ENCODE peak calls at places on chromosomes 13 and 19, in five cellular contexts. One of them, this sample, is unnamed.

GRCh38 chr13:95530178-95530577 is 22.3 kb upstream of the CLDN10 start:
- DNase-seq in transverse colon: no peak
- DNase-seq in stomach: no peak
- DNase-seq in H1: no peak
- DNase-seq in A549: peak
- DNase-seq in this sample: no peak

GRCh38 chr19:41930926-41931592 is 2.8 kb upstream of the ERFL start:
- DNase-seq in transverse colon: no peak
- DNase-seq in stomach: no peak
- DNase-seq in H1: peak
- DNase-seq in A549: no peak
- DNase-seq in this sample: no peak

GRCh38 chr13:34201050-34201913 is 383.3 kb downstream of the RFC3 start:
- DNase-seq in transverse colon: no peak
- DNase-seq in stomach: no peak
- DNase-seq in H1: no peak
- DNase-seq in A549: peak
- DNase-seq in this sample: no peak

GRCh38 chr19:3154957-3155736 is 19.3 kb downstream of the GNA15 start:
- DNase-seq in transverse colon: peak
- DNase-seq in stomach: peak
- DNase-seq in H1: no peak
- DNase-seq in A549: peak
- DNase-seq in this sample: no peak

GRCh38 chr13:78787189-78787588 is 128.2 kb upstream of the OBI1 start:
- DNase-seq in transverse colon: no peak
- DNase-seq in stomach: no peak
- DNase-seq in H1: no peak
- DNase-seq in A549: no peak
- DNase-seq in this sample: no peak

GRCh38 chr13:109156181-109156935 is 526.9 kb downstream of the MYO16 start:
- DNase-seq in transverse colon: no peak
- DNase-seq in stomach: no peak
- DNase-seq in H1: no peak
- DNase-seq in A549: peak
- DNase-seq in this sample: no peak

GRCh38 chr13:32905063-32905863 is 111.0 kb upstream of the KL start:
- DNase-seq in transverse colon: no peak
- DNase-seq in stomach: no peak
- DNase-seq in H1: no peak
- DNase-seq in A549: no peak
- DNase-seq in this sample: no peak

GRCh38 chr13:95948646-95949045 is 104.6 kb downstream of the UGGT2 start:
- DNase-seq in transverse colon: no peak
- DNase-seq in stomach: no peak
- DNase-seq in H1: no peak
- DNase-seq in A549: no peak
- DNase-seq in this sample: no peak

GRCh38 chr13:45436332-45436731 is 18.2 kb upstream of the SLC25A30 start:
- DNase-seq in transverse colon: no peak
- DNase-seq in stomach: no peak
- DNase-seq in H1: no peak
- DNase-seq in A549: no peak
- DNase-seq in this sample: no peak

GRCh38 chr19:37995346-37995745 is 88.3 kb downstream of the SIPA1L3 start:
- DNase-seq in transverse colon: no peak
- DNase-seq in stomach: no peak
- DNase-seq in H1: no peak
- DNase-seq in A549: no peak
- DNase-seq in this sample: no peak

GRCh38 chr19:37997911-37998344 is 90.9 kb downstream of the SIPA1L3 start:
- DNase-seq in transverse colon: no peak
- DNase-seq in stomach: no peak
- DNase-seq in H1: no peak
- DNase-seq in A549: peak
- DNase-seq in this sample: no peak

GRCh38 chr19:37999309-38000213 is 92.6 kb downstream of the SIPA1L3 start:
- DNase-seq in transverse colon: no peak
- DNase-seq in stomach: no peak
- DNase-seq in H1: no peak
- DNase-seq in A549: peak
- DNase-seq in this sample: peak

GRCh38 chr19:38001158-38001781 is 94.3 kb downstream of the SIPA1L3 start:
- DNase-seq in transverse colon: no peak
- DNase-seq in stomach: no peak
- DNase-seq in H1: no peak
- DNase-seq in A549: no peak
- DNase-seq in this sample: no peak

DNA sequence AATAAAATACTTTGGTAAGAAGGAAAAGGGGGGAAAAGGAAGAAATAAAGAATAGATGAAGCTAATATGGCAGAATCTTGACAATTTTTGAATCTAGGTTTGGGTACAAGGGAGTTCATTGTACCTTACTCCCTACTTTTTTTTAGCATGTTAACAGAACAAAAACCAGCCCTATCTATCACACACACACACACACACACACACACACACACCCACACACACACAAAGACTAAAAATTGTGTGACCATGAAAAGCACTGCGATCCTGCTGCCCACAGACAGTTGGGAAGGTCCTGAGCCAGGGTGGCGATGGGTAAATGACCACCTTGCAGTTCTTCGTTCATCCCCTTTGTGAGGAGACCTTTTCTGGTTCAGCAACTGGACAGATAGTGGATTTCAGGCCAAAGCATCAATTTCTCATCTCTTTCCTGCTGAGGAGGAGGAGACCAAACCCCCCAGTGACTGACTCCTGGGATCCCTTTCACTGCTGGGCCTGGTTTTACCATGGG is 91.8 kb downstream of the SIPA1L3 start:
- DNase-seq in transverse colon: no peak
- DNase-seq in stomach: no peak
- DNase-seq in H1: no peak
- DNase-seq in A549: no peak
- DNase-seq in this sample: no peak
- TF ChIP-seq EP300 in transverse colon: no peak
- TF ChIP-seq EP300 in stomach: no peak
- TF ChIP-seq EP300 in H1: no peak
- TF ChIP-seq EP300 in A549: no peak
- TF ChIP-seq EP300 in this sample: no peak

GRCh38 chr19:16293133-16294085 is 31.2 kb upstream of the KLF2 start:
- DNase-seq in transverse colon: peak
- DNase-seq in stomach: peak
- DNase-seq in H1: no peak
- DNase-seq in A549: peak
- DNase-seq in this sample: peak
- TF ChIP-seq EP300 in transverse colon: no peak
- TF ChIP-seq EP300 in stomach: peak
- TF ChIP-seq EP300 in H1: no peak
- TF ChIP-seq EP300 in A549: peak
- TF ChIP-seq EP300 in this sample: peak

GRCh38 chr13:100879255-100879654 is 204.7 kb upstream of the TMTC4 start:
- DNase-seq in transverse colon: no peak
- DNase-seq in stomach: no peak
- DNase-seq in H1: no peak
- DNase-seq in A549: no peak
- DNase-seq in this sample: no peak
- TF ChIP-seq EP300 in transverse colon: no peak
- TF ChIP-seq EP300 in stomach: no peak
- TF ChIP-seq EP300 in H1: no peak
- TF ChIP-seq EP300 in A549: no peak
- TF ChIP-seq EP300 in this sample: no peak

DNA sequence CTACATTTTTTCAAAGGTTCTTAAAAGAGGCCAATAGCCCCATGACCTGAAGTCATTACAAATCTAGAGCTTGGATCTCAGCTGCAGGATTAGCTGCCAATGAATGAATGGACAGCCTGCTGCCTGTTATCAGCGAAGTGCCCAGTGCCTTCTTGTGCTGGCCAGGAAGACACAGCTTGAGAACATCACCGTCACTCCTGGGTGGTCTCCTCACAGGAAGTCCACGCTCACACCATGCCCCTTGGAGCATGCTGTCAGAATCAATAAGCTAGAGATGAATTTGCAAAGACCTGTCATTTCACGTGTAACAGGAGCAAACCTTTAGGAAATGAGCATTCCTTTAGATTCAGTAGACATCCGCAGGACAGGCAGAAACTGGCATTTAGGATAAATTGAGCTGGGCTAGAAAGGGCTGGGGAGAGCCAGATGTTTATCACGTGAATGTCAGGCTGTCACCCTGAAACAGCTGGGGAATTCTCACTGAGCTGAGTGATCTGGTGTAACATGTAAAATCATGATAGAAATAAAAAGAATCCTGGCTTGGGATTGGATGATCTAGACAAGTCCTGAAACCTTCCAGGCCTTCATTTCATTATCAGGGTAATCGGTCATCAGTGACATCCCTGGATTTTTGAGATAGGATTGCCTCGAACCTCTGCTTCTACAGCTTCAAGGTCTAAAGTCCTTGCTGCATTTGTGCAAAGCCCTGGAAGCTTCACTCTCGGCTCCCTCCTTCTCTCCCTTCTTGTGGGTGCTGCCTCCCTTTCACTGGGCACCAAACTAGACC is 49.9 kb upstream of the MEDAG start:
- DNase-seq in transverse colon: no peak
- DNase-seq in stomach: no peak
- DNase-seq in H1: no peak
- DNase-seq in A549: no peak
- DNase-seq in this sample: no peak
- TF ChIP-seq EP300 in transverse colon: no peak
- TF ChIP-seq EP300 in stomach: no peak
- TF ChIP-seq EP300 in H1: no peak
- TF ChIP-seq EP300 in A549: no peak
- TF ChIP-seq EP300 in this sample: no peak

This sample was measured in tibial nerve.